ENCODE peak calls at places on chromosome 2, in eight cellular contexts. W is HTR-8/SVneo; K is stimulated activated CD4-positive, alpha-beta T cell treated with anti-CD3 and anti-CD28 coated beads, Interleukin-1b, Interleukin-23, amount 100 ng/mL, for 48 hours; E is MM.1S; X is neural crest cell; D is pons; L is Caco-2; O is tibial artery. J is an unnamed sample.

GRCh38 chr2:159044804-159045286 is 76.4 kb downstream of the TANC1 start:
- DNase-seq in W (no peak), L (no peak), K (no peak), E (no peak), X (no peak), D (no peak), O (no peak), J (no peak)

GRCh38 chr2:74059137-74059775 is 74.5 kb downstream of the TET3 start:
- DNase-seq in E (no peak), D (no peak), K (no peak), O (no peak), L (no peak), W (no peak), X (no peak), J (no peak)

GRCh38 chr2:152715854-152716428 is 1.3 kb downstream of the PRPF40A start:
- DNase-seq in L (peak), D (no peak), X (peak), K (peak), E (peak), W (no peak), O (no peak), J (peak)

GRCh38 chr2:57549642-57550102 is 496.9 kb upstream of the VRK2 start:
- DNase-seq in E (peak), X (no peak), W (peak), O (no peak), K (no peak), D (peak), L (peak), J (no peak)

GRCh38 chr2:37318401-37318800 is 6.2 kb downstream of the PRKD3 start:
- DNase-seq in E (peak), W (no peak), L (no peak), D (peak), O (no peak), K (no peak), X (no peak), J (no peak)

GRCh38 chr2:197126630-197127029 is 183.9 kb downstream of the ANKRD44 start:
- DNase-seq in X (no peak), D (no peak), K (no peak), E (no peak), W (no peak), O (no peak), L (no peak), J (no peak)

GRCh38 chr2:242036653-242036950 is 167.1 kb downstream of the RTP5 start:
- DNase-seq in E (no peak), W (no peak), L (no peak), K (no peak), O (no peak), X (no peak), D (no peak), J (no peak)

GRCh38 chr2:109694190-109694589 is 80.0 kb downstream of the SOWAHC start:
- DNase-seq in O (no peak), L (peak), K (no peak), X (no peak), E (no peak), W (no peak), D (no peak), J (no peak)

GRCh38 chr2:212733273-212733672 is 194.7 kb upstream of the ERBB4 start:
- DNase-seq in X (no peak), W (no peak), D (no peak), O (no peak), L (no peak), K (no peak), E (no peak), J (no peak)

GRCh38 chr2:68931799-68932198 is 20.9 kb downstream of the GKN2 start:
- DNase-seq in D (no peak), L (no peak), E (no peak), W (no peak), O (no peak), K (no peak), X (no peak), J (no peak)

GRCh38 chr2:181070119-181070833 is 89.9 kb downstream of the UBE2E3 start:
- DNase-seq in W (peak), K (no peak), L (no peak), O (no peak), X (no peak), E (no peak), D (no peak), J (no peak)

GRCh38 chr2:43300781-43301586 is 74.6 kb upstream of the ZFP36L2 start:
- DNase-seq in O (no peak), L (no peak), D (no peak), E (peak), W (no peak), X (no peak), K (no peak), J (no peak)

GRCh38 chr2:173037245-173038106 is 38.2 kb upstream of the MAP3K20 start:
- DNase-seq in E (no peak), X (no peak), D (no peak), W (no peak), L (no peak), K (no peak), O (no peak), J (no peak)

GRCh38 chr2:216664593-216665034 is 30.7 kb downstream of the IGFBP5 start:
- DNase-seq in W (peak), K (no peak), X (no peak), D (no peak), L (no peak), E (no peak), O (no peak), J (no peak)

GRCh38 chr2:113252047-113252582 is 26.6 kb downstream of the PAX8 start:
- DNase-seq in E (no peak), X (no peak), K (no peak), O (no peak), L (no peak), D (no peak), W (no peak), J (no peak)

GRCh38 chr2:62939735-62940491 is 110.7 kb upstream of the OTX1 start:
- DNase-seq in D (no peak), O (no peak), E (no peak), K (no peak), L (no peak), W (no peak), X (no peak), J (no peak)

GRCh38 chr2:208129804-208130712 is at the start of gene CRYGC:
- DNase-seq in W (peak), X (no peak), K (no peak), D (no peak), L (peak), O (no peak), E (no peak), J (no peak)

GRCh38 chr2:106970471-106971261 is 84.7 kb upstream of the ST6GAL2 start:
- DNase-seq in L (no peak), D (no peak), O (no peak), K (no peak), X (no peak), W (no peak), E (no peak), J (no peak)

GRCh38 chr2:47654790-47655562 is 128.0 kb upstream of the MSH6 start:
- DNase-seq in O (no peak), D (no peak), K (no peak), X (no peak), W (no peak), E (no peak), L (no peak), J (no peak)

GRCh38 chr2:178700922-178701342 is 106.3 kb downstream of the TTN start:
- DNase-seq in X (no peak), E (peak), D (no peak), L (peak), O (no peak), K (no peak), W (peak), J (no peak)

J was measured in activated naive CD8-positive, alpha-beta T cell treated with anti-CD3 and anti-CD28 coated beads for 36 hours.